ENCODE peak calls at places on chromosomes 6 and 20, in nine cellular contexts. One of them, this sample, is unnamed.

GRCh38 chr6:169075211-169075621 is 178.4 kb downstream of the THBS2 start:
- DNase-seq in substantia nigra: no peak
- DNase-seq in IMR-90: peak; percentile 89
- DNase-seq in naive B cell: no peak
- DNase-seq in GF-D8: no peak
- DNase-seq in ureter: peak; percentile 73
- DNase-seq in AG08395: peak; percentile 70
- DNase-seq in posterior vena cava: peak; percentile 88
- DNase-seq in memory B cell: no peak
- DNase-seq in this sample: no peak

GRCh38 chr6:91860951-91861350 is 1274.1 kb upstream of the MAP3K7 start:
- DNase-seq in IMR-90: peak; percentile 58
- DNase-seq in substantia nigra: no peak
- DNase-seq in GF-D8: no peak
- DNase-seq in posterior vena cava: no peak
- DNase-seq in ureter: no peak
- DNase-seq in AG08395: no peak
- DNase-seq in naive B cell: no peak
- DNase-seq in memory B cell: no peak
- DNase-seq in this sample: no peak

GRCh38 chr6:30686908-30687658 is 638 bp upstream of the PPP1R18 start:
- DNase-seq in memory B cell: peak; percentile 77
- DNase-seq in substantia nigra: no peak
- DNase-seq in posterior vena cava: peak; percentile 99
- DNase-seq in GF-D8: peak; percentile 82
- DNase-seq in ureter: peak; percentile 94
- DNase-seq in naive B cell: peak; percentile 82
- DNase-seq in AG08395: peak; percentile 94
- DNase-seq in IMR-90: peak; percentile 96
- DNase-seq in this sample: peak; percentile 70

GRCh38 chr20:48791666-48792071 is 36.1 kb downstream of the PREX1 start:
- DNase-seq in posterior vena cava: no peak
- DNase-seq in AG08395: peak; percentile 70
- DNase-seq in naive B cell: no peak
- DNase-seq in ureter: no peak
- DNase-seq in GF-D8: no peak
- DNase-seq in substantia nigra: no peak
- DNase-seq in memory B cell: no peak
- DNase-seq in IMR-90: peak; percentile 32
- DNase-seq in this sample: no peak

GRCh38 chr20:47681977-47682812 is 103.1 kb downstream of the SULF2 start:
- DNase-seq in ureter: peak; percentile 69
- DNase-seq in AG08395: peak; percentile 67
- DNase-seq in memory B cell: no peak
- DNase-seq in posterior vena cava: peak; percentile 89
- DNase-seq in IMR-90: no peak
- DNase-seq in naive B cell: no peak
- DNase-seq in GF-D8: no peak
- DNase-seq in substantia nigra: no peak
- DNase-seq in this sample: no peak

GRCh38 chr6:69096681-69097080 is 461.6 kb downstream of the ADGRB3 start:
- DNase-seq in substantia nigra: no peak
- DNase-seq in posterior vena cava: no peak
- DNase-seq in ureter: no peak
- DNase-seq in GF-D8: no peak
- DNase-seq in memory B cell: no peak
- DNase-seq in AG08395: no peak
- DNase-seq in IMR-90: no peak
- DNase-seq in naive B cell: no peak
- DNase-seq in this sample: no peak

GRCh38 chr20:20593447-20594170 is 118.8 kb downstream of the RALGAPA2 start:
- DNase-seq in AG08395: peak; percentile 52
- DNase-seq in ureter: no peak
- DNase-seq in substantia nigra: no peak
- DNase-seq in memory B cell: no peak
- DNase-seq in posterior vena cava: no peak
- DNase-seq in GF-D8: no peak
- DNase-seq in IMR-90: peak; percentile 65
- DNase-seq in naive B cell: no peak
- DNase-seq in this sample: no peak

GRCh38 chr20:18831830-18832229 is 18.2 kb downstream of the SCP2D1 start:
- DNase-seq in AG08395: peak; percentile 31
- DNase-seq in IMR-90: peak; percentile 51
- DNase-seq in memory B cell: no peak
- DNase-seq in naive B cell: no peak
- DNase-seq in posterior vena cava: no peak
- DNase-seq in GF-D8: no peak
- DNase-seq in substantia nigra: no peak
- DNase-seq in ureter: no peak
- DNase-seq in this sample: no peak

GRCh38 chr6:30615958-30616810 is 859 bp downstream of the PPP1R10 start:
- DNase-seq in posterior vena cava: peak; percentile 37
- DNase-seq in AG08395: no peak
- DNase-seq in ureter: no peak
- DNase-seq in IMR-90: no peak
- DNase-seq in naive B cell: peak; percentile 50
- DNase-seq in memory B cell: peak; percentile 48
- DNase-seq in substantia nigra: no peak
- DNase-seq in GF-D8: peak; percentile 8
- DNase-seq in this sample: no peak

GRCh38 chr6:25907475-25908014 is 22.9 kb downstream of the SLC17A2 start:
- DNase-seq in IMR-90: no peak
- DNase-seq in ureter: no peak
- DNase-seq in memory B cell: no peak
- DNase-seq in substantia nigra: no peak
- DNase-seq in GF-D8: no peak
- DNase-seq in posterior vena cava: no peak
- DNase-seq in AG08395: no peak
- DNase-seq in naive B cell: no peak
- DNase-seq in this sample: no peak

GRCh38 chr20:57095426-57095825 is 171.0 kb downstream of the BMP7 start:
- DNase-seq in substantia nigra: no peak
- DNase-seq in ureter: no peak
- DNase-seq in naive B cell: no peak
- DNase-seq in AG08395: no peak
- DNase-seq in GF-D8: no peak
- DNase-seq in IMR-90: no peak
- DNase-seq in posterior vena cava: no peak
- DNase-seq in memory B cell: no peak
- DNase-seq in this sample: no peak

GRCh38 chr6:69796081-69796626 is 656 bp downstream of the LMBRD1 start:
- DNase-seq in substantia nigra: no peak
- DNase-seq in naive B cell: peak; percentile 70
- DNase-seq in memory B cell: no peak
- DNase-seq in GF-D8: peak; percentile 11
- DNase-seq in posterior vena cava: no peak
- DNase-seq in IMR-90: peak; percentile 45
- DNase-seq in ureter: peak; percentile 49
- DNase-seq in AG08395: peak; percentile 2
- DNase-seq in this sample: peak; percentile 38

GRCh38 chr6:20873425-20874190 is 339.4 kb downstream of the CDKAL1 start:
- DNase-seq in posterior vena cava: no peak
- DNase-seq in naive B cell: no peak
- DNase-seq in ureter: no peak
- DNase-seq in memory B cell: no peak
- DNase-seq in IMR-90: no peak
- DNase-seq in GF-D8: no peak
- DNase-seq in AG08395: no peak
- DNase-seq in substantia nigra: no peak
- DNase-seq in this sample: no peak

GRCh38 chr6:157831424-157832249 is 8.6 kb downstream of the SNX9 start:
- DNase-seq in GF-D8: no peak
- DNase-seq in naive B cell: no peak
- DNase-seq in posterior vena cava: no peak
- DNase-seq in substantia nigra: no peak
- DNase-seq in IMR-90: no peak
- DNase-seq in memory B cell: no peak
- DNase-seq in AG08395: no peak
- DNase-seq in ureter: no peak
- DNase-seq in this sample: no peak

GRCh38 chr6:105178110-105178509 is 1.7 kb downstream of the POPDC3 start:
- DNase-seq in IMR-90: peak; percentile 95
- DNase-seq in substantia nigra: no peak
- DNase-seq in memory B cell: no peak
- DNase-seq in posterior vena cava: no peak
- DNase-seq in AG08395: peak; percentile 83
- DNase-seq in naive B cell: no peak
- DNase-seq in GF-D8: no peak
- DNase-seq in ureter: no peak
- DNase-seq in this sample: no peak

GRCh38 chr20:38805502-38805957 is at the start of gene PPP1R16B:
- DNase-seq in GF-D8: no peak
- DNase-seq in IMR-90: no peak
- DNase-seq in memory B cell: peak; percentile 79
- DNase-seq in ureter: peak; percentile 51
- DNase-seq in posterior vena cava: peak; percentile 85
- DNase-seq in substantia nigra: peak; percentile 32
- DNase-seq in naive B cell: peak; percentile 85
- DNase-seq in AG08395: peak; percentile 46
- DNase-seq in this sample: no peak

This sample was measured in omental fat pad.